ENCODE peak calls at places on chromosome 17, in five cellular contexts. P is NCI-H1105 treated with DMSO at 0.1 percent for 48 hours; Y is A172; K is activated effector memory CD4-positive, alpha-beta T cell treated with Interleukin-2 at 50 U/mL for 16 hours; Q is HEK293T. T is an unnamed sample.

GRCh38 chr17:43754947-43755346 is 3.6 kb downstream of the SOST start:
- DNase-seq in P (no peak), Q (no peak), K (no peak), Y (no peak), T (no peak)

GRCh38 chr17:62968445-62968923 is 2.4 kb downstream of the TANC2 start:
- DNase-seq in K (peak), Y (peak), Q (peak), P (peak), T (peak)

GRCh38 chr17:6523809-6524355 is 32.5 kb downstream of the PITPNM3 start:
- DNase-seq in K (no peak), Q (no peak), P (no peak), Y (no peak), T (no peak)

GRCh38 chr17:78644259-78644658 is 67.1 kb upstream of the DNAH17 start:
- DNase-seq in P (no peak), Q (no peak), K (no peak), Y (no peak), T (no peak)

GRCh38 chr17:55743103-55743679 is 7.7 kb upstream of the PCTP start:
- DNase-seq in Y (peak), Q (no peak), K (no peak), P (peak), T (no peak)

GRCh38 chr17:32920293-32920692 is 7.7 kb upstream of the TMEM98 start:
- DNase-seq in Y (no peak), Q (no peak), P (no peak), K (no peak), T (no peak)

GRCh38 chr17:40671282-40671681 is 6.3 kb upstream of the KRT222 start:
- DNase-seq in P (no peak), Y (no peak), Q (no peak), K (no peak), T (no peak)

GRCh38 chr17:1108810-1109605 is 70.8 kb downstream of the ABR start:
- DNase-seq in Q (peak), Y (peak), P (peak), K (peak), T (no peak)

GRCh38 chr17:78366109-78366848 is 6.4 kb upstream of the SOCS3 start:
- DNase-seq in P (no peak), Y (no peak), Q (no peak), K (no peak), T (no peak)

GRCh38 chr17:75540923-75541503 is 15.5 kb downstream of the LLGL2 start:
- DNase-seq in Q (no peak), K (no peak), Y (no peak), P (no peak), T (no peak)

GRCh38 chr17:8137645-8138342 is 13.9 kb upstream of the HES7 start:
- DNase-seq in Q (no peak), Y (no peak), K (no peak), P (no peak), T (no peak)

GRCh38 chr17:7019839-7020519 is 2.9 kb upstream of the BCL6B start:
- DNase-seq in Q (peak), P (peak), K (no peak), Y (no peak), T (peak)

GRCh38 chr17:81959362-81960129 is 1.4 kb downstream of the NOTUM start:
- DNase-seq in Y (no peak), K (peak), Q (peak), P (peak), T (no peak)

GRCh38 chr17:43020030-43020621 is 2.1 kb downstream of the VAT1 start:
- DNase-seq in K (no peak), P (no peak), Y (no peak), Q (no peak), T (no peak)

GRCh38 chr17:76527430-76528111 is 9.9 kb downstream of the CYGB start:
- DNase-seq in K (peak), P (no peak), Y (peak), Q (no peak), T (no peak)

GRCh38 chr17:63498621-63499195 is 21.8 kb downstream of the ACE start:
- DNase-seq in P (no peak), Q (no peak), K (no peak), Y (no peak), T (no peak)

GRCh38 chr17:70310251-70310672 is 140.9 kb downstream of the KCNJ2 start:
- DNase-seq in Q (no peak), P (no peak), Y (no peak), K (no peak), T (no peak)

GRCh38 chr17:61399131-61400057 is at the start of gene TBX2:
- DNase-seq in Q (peak), P (peak), K (no peak), Y (peak), T (no peak)

GRCh38 chr17:33435716-33436301 is 142.7 kb upstream of the ASIC2 start:
- DNase-seq in K (no peak), P (no peak), Q (no peak), Y (peak), T (no peak)

GRCh38 chr17:2415081-2415480 is 14.2 kb upstream of the MNT start:
- DNase-seq in Q (no peak), Y (no peak), K (no peak), P (no peak), T (no peak)

GRCh38 chr17:80940171-80941123 is 51.2 kb upstream of the CHMP6 start:
- DNase-seq in K (no peak), Y (no peak), Q (no peak), P (no peak), T (no peak)

GRCh38 chr17:15501788-15502187 is 34.4 kb upstream of the CDRT4 start:
- DNase-seq in P (no peak), Y (no peak), K (no peak), Q (no peak), T (peak)

GRCh38 chr17:48051706-48052486 is 3.7 kb downstream of the NFE2L1 start:
- DNase-seq in Y (no peak), Q (no peak), P (no peak), K (no peak), T (no peak)

GRCh38 chr17:4607261-4607731 is 23.0 kb downstream of the SMTNL2 start:
- DNase-seq in P (no peak), K (no peak), Q (no peak), Y (no peak), T (no peak)

GRCh38 chr17:8630802-8631553 is 453 bp upstream of the MYH10 start:
- DNase-seq in Y (peak), Q (peak), P (peak), K (peak), T (peak)

GRCh38 chr17:70390059-70390458 is 220.7 kb downstream of the KCNJ2 start:
- DNase-seq in P (no peak), Y (peak), Q (no peak), K (no peak), T (no peak)

GRCh38 chr17:18257268-18257681 is 1.3 kb downstream of the FLII start:
- DNase-seq in P (no peak), K (peak), Q (no peak), Y (peak), T (no peak)

GRCh38 chr17:44987194-44987882 is 19.2 kb upstream of the C1QL1 start:
- DNase-seq in Q (no peak), K (no peak), P (no peak), Y (no peak), T (no peak)

GRCh38 chr17:59783221-59784016 is 76.0 kb downstream of the VMP1 start:
- DNase-seq in Y (peak), P (no peak), Q (no peak), K (no peak), T (no peak)

GRCh38 chr17:79937981-79938695 is 97.5 kb downstream of the TBC1D16 start:
- DNase-seq in P (no peak), Q (no peak), Y (no peak), K (no peak), T (no peak)

GRCh38 chr17:46782250-46782953 is 36.1 kb downstream of the WNT3 start:
- DNase-seq in Y (peak), P (no peak), Q (peak), K (no peak), T (no peak)

GRCh38 chr17:79224476-79224875 is 149.9 kb downstream of the ENGASE start:
- DNase-seq in Y (no peak), Q (no peak), K (no peak), P (no peak), T (no peak)

GRCh38 chr17:82019905-82020873 is 2.5 kb downstream of the CENPX start:
- DNase-seq in Y (no peak), K (peak), P (peak), Q (peak), T (no peak)

GRCh38 chr17:76641501-76641900 is 2.1 kb downstream of the ST6GALNAC1 start:
- DNase-seq in Q (no peak), K (no peak), P (no peak), Y (no peak), T (no peak)

GRCh38 chr17:79974786-79975497 is 60.7 kb downstream of the TBC1D16 start:
- DNase-seq in Y (no peak), P (no peak), K (no peak), Q (no peak), T (no peak)

GRCh38 chr17:15436399-15437369 is 30.7 kb downstream of the CDRT4 start:
- DNase-seq in K (no peak), Q (peak), Y (peak), P (peak), T (peak)

GRCh38 chr17:37614391-37614790 is 5.2 kb upstream of the SYNRG start:
- DNase-seq in P (no peak), K (no peak), Q (no peak), Y (no peak), T (no peak)

GRCh38 chr17:78919816-78920516 is 5.2 kb downstream of the TIMP2 start:
- DNase-seq in Y (no peak), Q (no peak), K (no peak), P (no peak), T (no peak)

T was measured in DMS79.